ENCODE peak calls at places on chromosomes 16 and 17, in six cellular contexts. Q is A549, P is GM12878, B is HepG2, Y is K562, C is endothelial cell of umbilical vein. Z is an unnamed sample.

GRCh38 chr16:85586360-85587145 is 26.6 kb upstream of the GSE1 start:
- DNase-seq in Q (no peak), B (no peak), C (no peak), Y (no peak), P (no peak), Z (no peak)

GRCh38 chr17:29394761-29395160 is 4.6 kb downstream of the TAOK1 start:
- DNase-seq in C (no peak), P (no peak), Y (no peak), Q (no peak), B (no peak), Z (no peak)

GRCh38 chr17:58531661-58532554 is 17.5 kb upstream of the MTMR4 start:
- DNase-seq in Q (no peak), B (no peak), P (no peak), Y (peak), C (peak), Z (peak)

GRCh38 chr17:45437461-45438283 is 5.0 kb upstream of the ARHGAP27 start:
- DNase-seq in C (no peak), P (no peak), Y (no peak), Q (no peak), B (no peak), Z (no peak)

GRCh38 chr17:2691965-2692780 is 19.4 kb downstream of the CLUH start:
- DNase-seq in B (no peak), P (no peak), Q (no peak), Y (no peak), C (no peak), Z (no peak)

GRCh38 chr16:26787924-26788323 is 278.8 kb upstream of the C16orf82 start:
- DNase-seq in B (no peak), Q (no peak), P (no peak), Y (peak), C (no peak), Z (peak)

GRCh38 chr17:27332485-27333409 is 38.8 kb downstream of the WSB1 start:
- DNase-seq in C (peak), Q (peak), B (peak), P (peak), Y (peak), Z (peak)

GRCh38 chr16:54194008-54194731 is 92.4 kb downstream of the IRX3 start:
- DNase-seq in C (no peak), P (no peak), B (no peak), Y (no peak), Q (no peak), Z (peak)

GRCh38 chr16:86089986-86090385 is 191.0 kb downstream of the IRF8 start:
- DNase-seq in B (no peak), C (no peak), Q (no peak), Y (no peak), P (peak), Z (peak)

GRCh38 chr16:88799569-88800276 is 3.9 kb upstream of the CDT1 start:
- DNase-seq in Q (no peak), C (no peak), B (no peak), Y (peak), P (no peak), Z (peak)

GRCh38 chr17:70074991-70075390 is at the start of gene KCNJ16:
- DNase-seq in Q (peak), C (no peak), B (no peak), Y (peak), P (no peak), Z (no peak)

GRCh38 chr16:17224859-17225258 is 245.9 kb downstream of the XYLT1 start:
- DNase-seq in B (no peak), Q (no peak), P (no peak), C (no peak), Y (no peak), Z (peak)

GRCh38 chr16:56475226-56475625 is 23.9 kb downstream of the OGFOD1 start:
- DNase-seq in C (no peak), P (no peak), B (no peak), Y (no peak), Q (no peak), Z (no peak)

GRCh38 chr16:67181346-67181745 is 2.4 kb downstream of the MATCAP1 start:
- DNase-seq in Q (no peak), B (no peak), P (no peak), C (peak), Y (no peak), Z (no peak)

GRCh38 chr16:88570691-88571092 is 489 bp downstream of the ZC3H18 start:
- DNase-seq in B (no peak), Y (peak), Q (no peak), C (peak), P (no peak), Z (peak)

GRCh38 chr17:57899391-57899790 is 49.5 kb upstream of the MRPS23 start:
- DNase-seq in Q (no peak), B (no peak), C (no peak), Y (no peak), P (no peak), Z (peak)

GRCh38 chr17:58329035-58329807 is 626 bp upstream of the TSPOAP1 start:
- DNase-seq in Q (no peak), P (peak), C (no peak), B (peak), Y (peak), Z (peak)

GRCh38 chr17:28735242-28735722 is 6.7 kb downstream of the NEK8 start:
- DNase-seq in Y (peak), Q (no peak), C (no peak), B (no peak), P (no peak), Z (peak)

GRCh38 chr16:64586756-64587155 is 535.1 kb downstream of the CDH11 start:
- DNase-seq in C (no peak), Y (no peak), P (no peak), B (no peak), Q (no peak), Z (no peak)

GRCh38 chr17:46876353-46876887 is 25.0 kb downstream of the WNT9B start:
- DNase-seq in Y (peak), Q (no peak), C (no peak), B (peak), P (no peak), Z (no peak)

GRCh38 chr17:58692239-58693055 is at the start of gene RAD51C:
- DNase-seq in Y (peak), B (peak), P (peak), C (peak), Q (peak), Z (peak)

GRCh38 chr17:60333628-60334031 is 58.3 kb downstream of the USP32 start:
- DNase-seq in B (no peak), C (peak), P (no peak), Y (no peak), Q (no peak), Z (no peak)

GRCh38 chr17:7184091-7184488 is 4.9 kb upstream of the ASGR1 start:
- DNase-seq in C (no peak), B (peak), P (no peak), Y (no peak), Q (no peak), Z (no peak)

GRCh38 chr16:14608604-14609003 is 21.5 kb downstream of the PARN start:
- DNase-seq in P (no peak), Q (no peak), Y (no peak), B (peak), C (no peak), Z (no peak)

GRCh38 chr17:4236456-4236855 is 27.3 kb downstream of the ANKFY1 start:
- DNase-seq in C (no peak), P (no peak), B (no peak), Y (no peak), Q (no peak), Z (no peak)

GRCh38 chr16:81163671-81164070 is 67.5 kb upstream of the GCSH start:
- DNase-seq in B (no peak), Y (no peak), P (no peak), Q (no peak), C (no peak), Z (no peak)
- H3K4me3 ChIP-seq in B (no peak), Y (no peak), P (no peak), Q (no peak), C (no peak), Z (no peak)

GRCh38 chr17:67994827-67995567 is 1.3 kb downstream of the C17orf58 start:
- DNase-seq in Y (no peak), C (peak), Q (peak), P (no peak), B (no peak), Z (peak)

GRCh38 chr17:67993998-67994361 is 2.3 kb downstream of the C17orf58 start:
- DNase-seq in P (no peak), C (peak), Q (peak), Y (peak), B (peak), Z (no peak)

GRCh38 chr17:67995568-67996191 is 589 bp downstream of the C17orf58 start:
- DNase-seq in P (no peak), Y (no peak), B (no peak), Q (peak), C (no peak), Z (peak)

GRCh38 chr17:67992541-67993152 is 3.6 kb downstream of the C17orf58 start:
- DNase-seq in B (no peak), P (no peak), Y (peak), C (peak), Q (no peak), Z (no peak)

DNA sequence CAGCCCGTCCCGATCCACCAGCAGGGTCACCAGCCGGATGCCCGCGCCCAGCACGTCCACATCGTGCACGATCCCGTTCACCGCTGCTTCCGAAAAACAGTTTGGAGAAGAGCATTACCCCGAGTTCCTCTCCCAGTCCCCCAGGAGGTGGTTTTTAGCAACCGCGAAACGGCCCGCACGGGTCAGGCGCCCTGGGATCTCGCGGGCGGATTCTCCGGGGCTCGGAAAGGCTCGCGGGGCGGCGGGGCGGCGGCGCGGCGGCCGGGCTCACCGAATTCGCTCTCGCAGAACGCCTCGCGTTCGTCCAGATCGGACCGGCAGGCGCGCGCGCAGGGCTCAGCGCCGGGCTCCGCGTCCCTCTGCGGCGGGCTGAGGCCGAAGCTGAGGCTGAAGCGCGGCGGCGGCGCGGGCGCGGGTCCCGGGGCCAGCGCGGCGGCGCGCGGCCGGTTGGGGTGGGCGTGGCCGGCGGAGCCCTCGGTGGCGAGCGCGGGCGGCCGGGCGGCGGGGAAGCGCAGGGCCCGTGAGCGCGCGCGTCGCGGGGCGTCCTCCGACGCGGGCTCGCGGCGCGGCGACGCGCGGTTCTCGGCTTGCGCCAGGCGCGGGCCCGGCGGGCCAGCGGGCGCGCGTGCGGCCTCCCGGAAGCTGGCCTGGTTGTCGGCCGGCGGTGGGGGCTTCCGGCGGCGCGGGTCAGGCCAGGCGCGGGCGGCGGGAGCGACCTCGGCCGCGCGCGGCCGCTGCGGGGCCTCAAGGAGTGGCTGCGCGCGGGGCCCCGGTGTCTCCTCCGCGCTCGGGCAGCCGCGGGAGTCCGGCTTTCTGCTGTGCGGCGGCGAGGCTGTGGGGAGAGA is 2.9 kb downstream of the C17orf58 start:
- DNase-seq in Q (peak), C (peak), P (no peak), Y (peak), B (peak), Z (peak)
- TF ChIP-seq POLR2A in Q (peak), C (no peak), P (peak), Y (peak), B (peak), Z (peak)

GRCh38 chr16:68642436-68643064 is 2.6 kb upstream of the CDH3 start:
- DNase-seq in C (peak), P (no peak), B (no peak), Q (no peak), Y (no peak), Z (no peak)
- TF ChIP-seq MYC in C (no peak), P (no peak), B (no peak), Q (no peak), Y (no peak), Z (no peak)

DNA sequence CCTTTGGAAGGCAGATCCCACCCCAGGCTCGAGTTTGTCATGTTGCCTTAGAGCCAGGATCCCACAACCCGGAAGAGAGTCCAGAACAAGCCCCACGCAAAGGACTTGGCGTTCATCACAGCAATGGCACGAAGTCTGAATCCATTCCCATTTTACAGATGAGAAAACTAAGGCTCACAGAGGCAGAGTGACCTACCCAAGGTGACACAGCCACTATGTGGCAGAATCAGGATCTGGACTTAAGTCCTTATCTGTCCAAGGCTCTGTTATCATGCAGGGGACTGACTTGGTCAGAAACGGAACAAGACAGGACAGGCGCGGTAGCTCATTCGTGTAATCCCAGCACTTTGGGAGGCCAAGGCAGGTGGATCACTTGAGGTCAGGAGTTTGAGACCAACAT is 86.5 kb downstream of the GSG1L start:
- DNase-seq in P (no peak), B (no peak), C (no peak), Q (no peak), Y (no peak), Z (no peak)
- H3K4me3 ChIP-seq in P (no peak), B (no peak), C (no peak), Q (no peak), Y (no peak), Z (no peak)

GRCh38 chr16:1560866-1561265 is 27.4 kb downstream of the TMEM204 start:
- DNase-seq in P (no peak), Y (no peak), B (no peak), C (no peak), Q (no peak), Z (no peak)

GRCh38 chr16:1560153-1560552 is 26.7 kb downstream of the TMEM204 start:
- DNase-seq in C (no peak), Y (no peak), B (no peak), P (no peak), Q (no peak), Z (no peak)

GRCh38 chr16:1563786-1564185 is 30.3 kb downstream of the TMEM204 start:
- DNase-seq in B (no peak), C (no peak), P (no peak), Y (no peak), Q (no peak), Z (no peak)

GRCh38 chr16:1561266-1561665 is 27.8 kb downstream of the TMEM204 start:
- DNase-seq in P (no peak), B (no peak), C (no peak), Q (no peak), Y (no peak), Z (no peak)

DNA sequence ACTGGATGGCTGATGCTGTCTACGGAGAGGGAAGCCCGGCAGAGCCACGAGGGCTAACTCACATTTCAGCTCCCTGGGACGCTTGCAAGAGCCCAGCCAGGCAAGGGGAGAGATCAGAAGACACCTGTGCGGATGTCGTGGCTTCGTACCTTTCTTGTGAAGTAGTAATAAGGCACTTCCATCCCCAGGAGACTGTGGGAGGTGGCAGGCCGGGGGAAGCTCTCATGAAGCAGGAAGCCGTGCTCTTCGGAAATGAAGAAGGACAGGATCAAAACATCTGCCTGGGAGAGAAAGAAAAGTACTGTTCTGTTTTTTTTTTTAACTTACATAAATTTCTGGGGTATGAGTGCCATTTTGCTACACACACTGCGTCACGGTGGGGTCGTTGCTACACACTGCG is 28.4 kb downstream of the TMEM204 start:
- DNase-seq in C (no peak), B (no peak), Q (no peak), P (no peak), Y (no peak), Z (no peak)
- TF ChIP-seq POLR2A in C (no peak), B (no peak), Q (no peak), P (no peak), Y (no peak), Z (no peak)

GRCh38 chr17:81439926-81440450 is 44.7 kb downstream of the BAHCC1 start:
- DNase-seq in Q (no peak), C (no peak), Y (no peak), B (no peak), P (no peak), Z (no peak)

GRCh38 chr17:81442791-81443190 is 47.5 kb downstream of the BAHCC1 start:
- DNase-seq in Y (no peak), C (no peak), B (no peak), P (no peak), Q (no peak), Z (no peak)

GRCh38 chr17:81438688-81439087 is 43.4 kb downstream of the BAHCC1 start:
- DNase-seq in Y (no peak), Q (no peak), P (no peak), C (no peak), B (no peak), Z (no peak)

GRCh38 chr17:81438024-81438664 is 42.9 kb downstream of the BAHCC1 start:
- DNase-seq in P (no peak), C (no peak), Q (no peak), B (no peak), Y (no peak), Z (no peak)

GRCh38 chr17:81440511-81441244 is 45.4 kb downstream of the BAHCC1 start:
- DNase-seq in Y (peak), P (no peak), B (peak), C (peak), Q (peak), Z (no peak)
- TF ChIP-seq MYC in Y (no peak), P (no peak), B (no peak), C (no peak), Q (no peak), Z (no peak)

GRCh38 chr17:39607057-39607850 is 466 bp downstream of the NEUROD2 start:
- DNase-seq in Y (no peak), B (no peak), C (no peak), Q (no peak), P (no peak), Z (no peak)

GRCh38 chr17:39606434-39607056 is 1.2 kb downstream of the NEUROD2 start:
- DNase-seq in Y (no peak), P (no peak), C (no peak), Q (no peak), B (no peak), Z (no peak)

GRCh38 chr17:39608601-39609000 is 881 bp upstream of the NEUROD2 start:
- DNase-seq in Y (peak), C (no peak), P (no peak), Q (no peak), B (no peak), Z (no peak)

GRCh38 chr17:39608142-39608541 is 422 bp upstream of the NEUROD2 start:
- DNase-seq in B (no peak), Y (no peak), Q (no peak), P (no peak), C (no peak), Z (no peak)

DNA sequence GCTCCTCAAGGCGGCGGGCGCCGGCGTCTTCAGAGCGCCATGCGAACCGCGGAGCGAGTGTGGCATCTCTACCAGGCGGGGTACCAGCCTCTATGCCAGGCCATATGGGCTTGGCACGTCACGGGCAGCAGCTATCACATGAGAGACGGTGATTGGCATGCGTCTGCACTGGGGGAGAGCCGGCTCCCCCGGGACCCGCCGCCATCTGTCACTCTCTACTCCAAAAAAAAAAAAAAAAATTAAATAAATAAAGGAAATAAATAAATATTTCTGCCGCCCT is at the start of gene NEUROD2:
- DNase-seq in Q (no peak), Y (no peak), B (no peak), P (no peak), C (no peak), Z (no peak)
- H3K4me3 ChIP-seq in Q (peak), Y (no peak), B (peak), P (no peak), C (no peak), Z (no peak)

Z was measured in NB4.